ENCODE peak calls at places on chromosomes 3 and 15, in ten cellular contexts. O is PC-3; N is H1; W is IMR-90; Y is CD4-positive, alpha-beta T cell; M is transverse colon; P is lung; K is mucosa of descending colon; V is neural progenitor cell; Q is uterus. J is an unnamed sample. For H3K9me3, the result is how much of the 10 kb centered on the place peaks cover.

GRCh38 chr3:193859195-193859594 is 266.2 kb downstream of the OPA1 start:
- DNase-seq in O (peak), N (no peak), W (no peak), Y (no peak), M (peak), P (no peak), K (no peak), V (no peak), Q (no peak), J (no peak)

GRCh38 chr3:150345021-150345538 is 63.0 kb upstream of the TSC22D2 start:
- DNase-seq in O (peak), N (no peak), W (no peak), Y (no peak), M (peak), P (no peak), K (peak), V (peak), Q (no peak), J (no peak)

GRCh38 chr15:32993285-32993684 is 201.2 kb downstream of the FMN1 start:
- DNase-seq in O (peak), N (no peak), W (no peak), Y (no peak), M (no peak), P (no peak), K (no peak), V (peak), Q (no peak), J (no peak)

GRCh38 chr15:57866149-57866736 is 159.7 kb downstream of the POLR2M start:
- DNase-seq in O (peak), N (peak), W (peak), Y (peak), M (peak), P (peak), K (peak), V (peak), Q (peak), J (peak)

GRCh38 chr3:138960417-138960852 is 13.4 kb downstream of the FOXL2NB start:
- DNase-seq in O (no peak), N (no peak), W (no peak), Y (no peak), M (no peak), P (no peak), K (no peak), V (no peak), Q (no peak), J (no peak)

GRCh38 chr3:137062250-137062649 is 104.5 kb downstream of the IL20RB start:
- DNase-seq in O (no peak), N (no peak), W (no peak), Y (no peak), M (no peak), P (no peak), K (no peak), V (no peak), Q (no peak), J (no peak)

GRCh38 chr15:88300018-88300549 is 43.5 kb upstream of the NTRK3 start:
- DNase-seq in O (no peak), N (no peak), W (no peak), Y (no peak), M (no peak), P (no peak), K (no peak), V (no peak), Q (no peak), J (no peak)

GRCh38 chr3:45896956-45897355 is 10.6 kb downstream of the CCR9 start:
- DNase-seq in O (peak), N (no peak), W (peak), Y (no peak), M (no peak), P (no peak), K (no peak), V (no peak), Q (no peak), J (no peak)

GRCh38 chr3:155282416-155283091 is 10.9 kb downstream of the STRIT1 start:
- DNase-seq in O (peak), N (no peak), W (peak), Y (no peak), M (no peak), P (no peak), K (no peak), V (no peak), Q (no peak), J (peak)

GRCh38 chr15:98753726-98754125 is 105.4 kb downstream of the IGF1R start:
- DNase-seq in O (no peak), N (no peak), W (no peak), Y (no peak), M (no peak), P (no peak), K (no peak), V (peak), Q (no peak), J (no peak)

GRCh38 chr15:90042766-90043525 is 41.8 kb downstream of the ZNF710 start:
- DNase-seq in O (no peak), N (no peak), W (no peak), Y (no peak), M (no peak), P (no peak), K (peak), V (peak), Q (no peak), J (no peak)

GRCh38 chr15:98681061-98681460 is 32.7 kb downstream of the IGF1R start:
- DNase-seq in O (no peak), N (no peak), W (no peak), Y (no peak), M (no peak), P (no peak), K (no peak), V (no peak), Q (no peak), J (no peak)

GRCh38 chr3:13595001-13595421 is 46.1 kb downstream of the FBLN2 start:
- DNase-seq in O (no peak), N (no peak), W (no peak), Y (no peak), M (no peak), P (no peak), K (no peak), V (no peak), Q (no peak), J (no peak)

GRCh38 chr3:99332726-99333125 is 305.7 kb upstream of the COL8A1 start:
- DNase-seq in O (peak), N (no peak), W (peak), Y (no peak), M (no peak), P (no peak), K (no peak), V (no peak), Q (no peak), J (no peak)

GRCh38 chr15:58274885-58275284 is 136.7 kb downstream of the AQP9 start:
- DNase-seq in O (no peak), N (no peak), W (no peak), Y (no peak), M (no peak), P (no peak), K (no peak), V (no peak), Q (no peak), J (no peak)

GRCh38 chr3:111668912-111669488 is 73.9 kb upstream of the ZBED2 start:
- DNase-seq in O (peak), N (no peak), W (peak), Y (no peak), M (no peak), P (no peak), K (no peak), V (peak), Q (no peak), J (no peak)

GRCh38 chr15:85541744-85542143 is 161.3 kb downstream of the AKAP13 start:
- DNase-seq in O (peak), N (no peak), W (peak), Y (no peak), M (no peak), P (no peak), K (no peak), V (no peak), Q (no peak), J (no peak)

GRCh38 chr3:45087155-45087554 is 59.0 kb downstream of the CDCP1 start:
- DNase-seq in O (no peak), N (no peak), W (peak), Y (no peak), M (no peak), P (no peak), K (no peak), V (no peak), Q (no peak), J (no peak)

GRCh38 chr3:101567528-101568317 is 6.1 kb downstream of the TRMT10C start:
- DNase-seq in O (peak), N (no peak), W (peak), Y (no peak), M (no peak), P (no peak), K (no peak), V (no peak), Q (no peak), J (no peak)

GRCh38 chr3:150146891-150147761 is 176.4 kb upstream of the PFN2 start:
- DNase-seq in O (peak), N (no peak), W (peak), Y (no peak), M (peak), P (no peak), K (no peak), V (no peak), Q (peak), J (no peak)

GRCh38 chr3:27431116-27431515 is 53.1 kb downstream of the SLC4A7 start:
- DNase-seq in O (peak), N (no peak), W (peak), Y (no peak), M (no peak), P (peak), K (no peak), V (no peak), Q (no peak), J (no peak)

GRCh38 chr3:25423780-25424179 is 4.3 kb upstream of the RARB start:
- DNase-seq in O (peak), N (no peak), W (peak), Y (no peak), M (no peak), P (no peak), K (no peak), V (no peak), Q (no peak), J (no peak)

GRCh38 chr3:5181479-5182141 is 5.9 kb upstream of the EDEM1 start:
- DNase-seq in O (no peak), N (no peak), W (no peak), Y (no peak), M (no peak), P (no peak), K (no peak), V (no peak), Q (no peak), J (peak)

GRCh38 chr15:66923438-66923881 is 141.9 kb upstream of the SMAD3 start:
- DNase-seq in O (peak), N (peak), W (no peak), Y (no peak), M (peak), P (no peak), K (peak), V (peak), Q (no peak), J (peak)

GRCh38 chr3:48466386-48467109 is 20.0 kb downstream of the ATRIP start:
- DNase-seq in O (no peak), N (no peak), W (no peak), Y (no peak), M (peak), P (no peak), K (peak), V (no peak), Q (peak), J (peak)

GRCh38 chr3:171774516-171774915 is 35.8 kb downstream of the PLD1 start:
- DNase-seq in O (no peak), N (no peak), W (no peak), Y (no peak), M (no peak), P (no peak), K (no peak), V (no peak), Q (no peak), J (no peak)

GRCh38 chr3:139978966-139979365 is 44.0 kb downstream of the CLSTN2 start:
- DNase-seq in O (no peak), N (peak), W (no peak), Y (no peak), M (no peak), P (no peak), K (no peak), V (no peak), Q (no peak), J (no peak)

GRCh38 chr3:136787226-136787793 is 31.6 kb upstream of the SLC35G2 start:
- DNase-seq in O (no peak), N (no peak), W (peak), Y (no peak), M (peak), P (no peak), K (no peak), V (no peak), Q (no peak), J (peak)

GRCh38 chr15:100125627-100126231 is 216.0 kb downstream of the ADAMTS17 start:
- DNase-seq in O (no peak), N (no peak), W (no peak), Y (no peak), M (peak), P (peak), K (no peak), V (no peak), Q (peak), J (no peak)

GRCh38 chr3:160885791-160886286 is 129.8 kb downstream of the PPM1L start:
- DNase-seq in O (peak), N (no peak), W (peak), Y (no peak), M (peak), P (peak), K (peak), V (peak), Q (peak), J (peak)

GRCh38 chr3:152508705-152509104 is 240.0 kb downstream of the MBNL1 start:
- DNase-seq in O (peak), N (no peak), W (no peak), Y (no peak), M (no peak), P (no peak), K (no peak), V (no peak), Q (no peak), J (no peak)

GRCh38 chr3:102830415-102830814 is 395.6 kb downstream of the ZPLD1 start:
- DNase-seq in O (no peak), N (no peak), W (no peak), Y (no peak), M (no peak), P (no peak), K (no peak), V (no peak), Q (no peak), J (no peak)

GRCh38 chr15:20356444-20357138 is 185.0 kb downstream of the GOLGA6L6 start:
- DNase-seq in O (peak), N (peak), W (no peak), Y (peak), M (peak), P (peak), K (peak), V (no peak), Q (peak), J (peak)

GRCh38 chr3:152203677-152204076 is 65.1 kb upstream of the MBNL1 start:
- DNase-seq in O (no peak), N (no peak), W (peak), Y (no peak), M (no peak), P (no peak), K (no peak), V (no peak), Q (no peak), J (no peak)

GRCh38 chr15:40870716-40871115 is 3.3 kb downstream of the RHOV start:
- DNase-seq in O (no peak), N (no peak), W (no peak), Y (no peak), M (no peak), P (no peak), K (no peak), V (no peak), Q (no peak), J (no peak)

GRCh38 chr3:23235264-23235663 is 32.1 kb downstream of the UBE2E2 start:
- DNase-seq in O (no peak), N (no peak), W (no peak), Y (no peak), M (no peak), P (no peak), K (no peak), V (no peak), Q (no peak), J (no peak)

GRCh38 chr3:108493862-108494261 is 16.5 kb downstream of the MYH15 start:
- DNase-seq in O (peak), N (no peak), W (no peak), Y (no peak), M (peak), P (no peak), K (peak), V (peak), Q (no peak), J (peak)
- TF ChIP-seq CTCF in O (peak), N (peak), W (peak), Y (no peak), M (peak), P (no peak), K (no peak), V (peak), Q (no peak), J (peak)

DNA sequence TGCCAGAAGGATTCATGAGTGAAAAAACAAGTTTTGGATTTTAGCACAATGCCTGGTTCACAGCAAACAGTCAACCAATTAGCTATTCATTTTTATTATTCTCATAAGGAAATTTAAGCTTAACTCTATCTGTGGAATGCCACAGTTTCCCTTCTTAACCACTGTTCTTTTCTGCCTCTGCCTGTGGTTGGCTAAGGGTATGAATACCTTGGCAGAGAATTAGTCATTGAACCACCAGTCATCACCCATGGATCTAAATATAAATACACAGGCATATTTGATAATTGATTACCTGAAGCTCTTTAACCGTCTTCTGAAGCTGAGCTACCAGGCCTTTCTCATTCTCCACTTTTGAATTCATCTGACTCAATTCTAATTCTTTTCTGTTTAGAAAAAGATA is 79.9 kb downstream of the MYH15 start:
- DNase-seq in O (no peak), N (no peak), W (no peak), Y (no peak), M (no peak), P (no peak), K (no peak), V (no peak), Q (no peak), J (no peak)
- H3K9me3 ChIP-seq in O (under half), N (under half), W (under half), Y (under half), M (under half), P (under half), K (under half), V (under half), Q (under half), J (under half)

GRCh38 chr3:170033489-170033888 is 4.3 kb upstream of the GPR160 start:
- DNase-seq in O (no peak), N (no peak), W (no peak), Y (peak), M (peak), P (no peak), K (peak), V (no peak), Q (no peak), J (peak)

GRCh38 chr3:170040283-170040907 is 2.6 kb downstream of the GPR160 start:
- DNase-seq in O (no peak), N (no peak), W (no peak), Y (no peak), M (no peak), P (no peak), K (no peak), V (peak), Q (no peak), J (no peak)

GRCh38 chr3:170043506-170043905 is 5.7 kb downstream of the GPR160 start:
- DNase-seq in O (no peak), N (no peak), W (no peak), Y (no peak), M (no peak), P (no peak), K (no peak), V (no peak), Q (no peak), J (no peak)

GRCh38 chr3:170037463-170038433 is at the start of gene GPR160:
- DNase-seq in O (peak), N (peak), W (peak), Y (peak), M (peak), P (peak), K (peak), V (peak), Q (peak), J (no peak)

DNA sequence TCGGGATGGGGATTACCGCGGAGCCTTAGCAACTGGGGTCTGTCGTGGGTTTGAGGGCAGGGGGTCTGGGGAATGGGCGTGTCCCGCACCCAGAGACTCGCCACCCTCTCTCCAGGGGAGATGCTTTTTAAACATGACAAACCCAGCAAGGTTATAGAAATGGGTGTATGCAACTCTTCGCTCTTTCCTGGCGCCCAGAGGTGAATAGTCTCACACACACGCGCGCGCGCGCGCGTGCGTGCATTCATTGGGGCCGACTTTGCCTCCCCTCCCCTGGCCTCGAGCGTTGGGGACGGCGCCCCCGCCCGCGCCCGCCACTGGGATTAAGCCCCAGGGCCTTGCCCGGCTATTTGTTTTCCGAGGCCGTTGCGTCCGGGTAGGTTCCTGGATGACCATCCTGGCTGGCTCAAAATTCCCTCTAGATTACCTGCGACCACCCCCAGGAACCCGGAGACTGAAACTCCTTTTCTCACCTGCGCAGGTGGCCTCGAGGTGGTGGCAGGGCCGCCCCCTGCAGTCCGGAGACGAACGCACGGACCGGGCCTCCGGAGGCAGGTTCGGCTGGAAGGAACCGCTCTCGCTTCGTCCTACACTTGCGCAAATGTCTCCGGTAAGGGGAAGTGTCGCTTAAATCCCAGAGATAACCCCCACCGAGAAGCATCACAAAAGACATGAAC is 777 bp downstream of the GPR160 start:
- DNase-seq in O (peak), N (peak), W (no peak), Y (peak), M (peak), P (peak), K (peak), V (peak), Q (no peak), J (no peak)
- TF ChIP-seq CTCF in O (peak), N (peak), W (no peak), Y (no peak), M (no peak), P (no peak), K (no peak), V (peak), Q (no peak), J (no peak)

GRCh38 chr3:54954516-54954915 is 26.7 kb upstream of the LRTM1 start:
- DNase-seq in O (no peak), N (no peak), W (no peak), Y (no peak), M (no peak), P (no peak), K (no peak), V (peak), Q (no peak), J (no peak)

GRCh38 chr3:54955941-54956340 is 28.1 kb upstream of the LRTM1 start:
- DNase-seq in O (no peak), N (no peak), W (no peak), Y (no peak), M (no peak), P (no peak), K (no peak), V (no peak), Q (no peak), J (no peak)

GRCh38 chr3:54951405-54951804 is 23.5 kb upstream of the LRTM1 start:
- DNase-seq in O (peak), N (peak), W (peak), Y (no peak), M (peak), P (peak), K (peak), V (peak), Q (peak), J (peak)

GRCh38 chr3:54955496-54955895 is 27.6 kb upstream of the LRTM1 start:
- DNase-seq in O (no peak), N (no peak), W (no peak), Y (no peak), M (no peak), P (no peak), K (no peak), V (no peak), Q (no peak), J (no peak)

GRCh38 chr3:54954019-54954418 is 26.2 kb upstream of the LRTM1 start:
- DNase-seq in O (peak), N (no peak), W (peak), Y (no peak), M (no peak), P (no peak), K (no peak), V (peak), Q (no peak), J (no peak)
- H3K9me3 ChIP-seq in O (under half), N (under half), W (under half), Y (under half), M (under half), P (under half), K (under half), V (under half), Q (under half), J (under half)

GRCh38 chr3:117439812-117440211 is 730.2 kb downstream of the TUSC7 start:
- DNase-seq in O (peak), N (no peak), W (peak), Y (no peak), M (no peak), P (no peak), K (no peak), V (peak), Q (no peak), J (no peak)
- TF ChIP-seq CTCF in O (peak), N (peak), W (peak), Y (no peak), M (no peak), P (no peak), K (no peak), V (peak), Q (no peak), J (no peak)